ENCODE peak calls at places on chromosomes 11 and 22, in four cellular contexts. G, S, A and P are unnamed samples.

GRCh38 chr11:60992842-60993409 is 21.4 kb downstream of the CD6 start:
- DNase-seq in G (no peak), S (no peak), A (no peak), P (no peak)

GRCh38 chr22:36467946-36468345 is 13.5 kb downstream of the TXN2 start:
- DNase-seq in G (peak), S (peak), A (no peak), P (peak)

GRCh38 chr11:123473941-123474668 is 44.0 kb downstream of the GRAMD1B start:
- DNase-seq in G (no peak), S (no peak), A (no peak), P (peak)

GRCh38 chr11:19345848-19346681 is 105.3 kb upstream of the E2F8 start:
- DNase-seq in G (peak), S (no peak), A (peak), P (no peak)

GRCh38 chr11:116112031-116112935 is 608.1 kb upstream of the CADM1 start:
- DNase-seq in G (no peak), S (no peak), A (no peak), P (no peak)

GRCh38 chr11:266676-267439 is 11.3 kb upstream of the NLRP6 start:
- DNase-seq in G (no peak), S (peak), A (peak), P (peak)

GRCh38 chr22:24580276-24580675 is 12.6 kb downstream of the LRRC75B start:
- DNase-seq in G (no peak), S (no peak), A (no peak), P (peak)

GRCh38 chr11:6480299-6480914 is 724 bp downstream of the ARFIP2 start:
- DNase-seq in G (no peak), S (no peak), A (no peak), P (peak)

GRCh38 chr11:76863196-76863777 is 2.6 kb downstream of the ACER3 start:
- DNase-seq in G (no peak), S (no peak), A (no peak), P (no peak)

GRCh38 chr11:7600205-7600775 is 73.0 kb downstream of the CYB5R2 start:
- DNase-seq in G (peak), S (peak), A (no peak), P (peak)

GRCh38 chr22:36587289-36588154 is 58.6 kb upstream of the EIF3D start:
- DNase-seq in G (no peak), S (no peak), A (no peak), P (peak)

GRCh38 chr11:26042113-26042512 is 289.8 kb upstream of the ANO3 start:
- DNase-seq in G (no peak), S (no peak), A (no peak), P (no peak)

GRCh38 chr22:17366830-17367229 is 2.4 kb upstream of the CECR2 start:
- DNase-seq in G (peak), S (no peak), A (peak), P (no peak)

GRCh38 chr11:70894566-70894965 is 357.8 kb downstream of the SHANK2 start:
- DNase-seq in G (no peak), S (no peak), A (no peak), P (no peak)

GRCh38 chr11:35344990-35345655 is 74.2 kb downstream of the SLC1A2 start:
- DNase-seq in G (no peak), S (no peak), A (no peak), P (no peak)

GRCh38 chr11:94731921-94732601 is 36.1 kb upstream of the AMOTL1 start:
- DNase-seq in G (peak), S (no peak), A (no peak), P (peak)

GRCh38 chr22:20964090-20964798 is 2.8 kb upstream of the AIFM3 start:
- DNase-seq in G (peak), S (no peak), A (no peak), P (no peak)

GRCh38 chr11:1953489-1954284 is 6.6 kb downstream of the MRPL23 start:
- DNase-seq in G (peak), S (peak), A (no peak), P (no peak)

GRCh38 chr11:115808351-115808940 is 304.2 kb upstream of the CADM1 start:
- DNase-seq in G (no peak), S (no peak), A (no peak), P (no peak)

GRCh38 chr22:50599816-50600454 is 658 bp upstream of the MAPK8IP2 start:
- DNase-seq in G (no peak), S (no peak), A (peak), P (peak)

GRCh38 chr11:117152066-117152465 is 8.0 kb downstream of the PAFAH1B2 start:
- DNase-seq in G (no peak), S (no peak), A (no peak), P (no peak)

GRCh38 chr11:62572431-62572830 is 1.3 kb downstream of the EEF1G start:
- DNase-seq in G (peak), S (no peak), A (no peak), P (no peak)

GRCh38 chr11:11659567-11660341 is 37.9 kb upstream of the GALNT18 start:
- DNase-seq in G (no peak), S (no peak), A (peak), P (peak)

GRCh38 chr11:84498016-84498415 is 1129.1 kb downstream of the DLG2 start:
- DNase-seq in G (no peak), S (no peak), A (no peak), P (no peak)

GRCh38 chr22:44389926-44390925 is 77.5 kb upstream of the SHISAL1 start:
- DNase-seq in G (peak), S (peak), A (no peak), P (no peak)

GRCh38 chr11:28228196-28228595 is 120.0 kb downstream of the METTL15 start:
- DNase-seq in G (no peak), S (no peak), A (no peak), P (peak)

GRCh38 chr11:132779487-132779886 is 752.8 kb downstream of the OPCML start:
- DNase-seq in G (no peak), S (no peak), A (peak), P (no peak)

GRCh38 chr11:73996161-73996747 is 12.6 kb downstream of the UCP3 start:
- DNase-seq in G (peak), S (no peak), A (no peak), P (no peak)

DNA sequence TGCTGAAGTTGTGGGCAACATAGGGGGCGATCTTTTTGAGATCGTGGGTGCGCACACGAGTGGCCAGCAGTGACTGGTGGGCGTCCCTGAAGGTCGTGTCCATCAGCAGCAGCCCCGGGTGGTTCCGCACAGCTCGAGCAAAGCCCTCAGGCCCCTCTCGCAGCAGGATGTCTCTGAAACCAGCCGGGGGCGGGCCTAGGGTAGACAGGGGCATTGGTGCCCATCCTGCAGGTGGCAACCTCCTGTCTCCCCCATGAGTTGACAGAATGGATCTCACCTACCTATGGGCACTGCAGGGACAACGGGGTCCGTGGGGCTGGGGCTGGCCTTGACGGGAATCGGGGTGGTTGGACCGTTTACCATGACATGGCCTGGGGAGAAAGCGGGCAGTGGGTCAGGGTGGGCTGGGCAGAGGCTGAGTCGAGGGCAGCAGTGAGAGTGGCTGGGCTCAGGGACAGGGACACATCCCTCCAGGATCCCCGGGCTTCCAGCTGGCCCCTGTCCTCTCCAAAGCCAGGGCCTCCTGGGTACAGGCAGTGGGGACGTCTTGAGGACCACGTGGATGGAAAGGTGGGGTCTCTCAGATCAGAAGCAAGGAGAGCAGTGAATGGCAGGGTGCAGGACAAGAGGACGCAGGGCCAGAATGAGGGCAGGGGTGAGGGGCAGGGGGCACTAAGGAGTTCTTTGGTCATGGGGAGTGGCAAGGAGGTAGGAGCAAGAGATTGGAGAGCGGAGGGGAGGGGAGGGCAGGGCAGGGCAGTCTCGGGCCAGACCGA is 4.2 kb upstream of the LRFN4 start:
- DNase-seq in G (peak), S (peak), A (no peak), P (no peak)
- TF ChIP-seq CTCF in G (no peak), S (no peak), A (peak), P (no peak)

GRCh38 chr22:37752189-37753061 is 55.3 kb upstream of the GCAT start:
- DNase-seq in G (peak), S (peak), A (no peak), P (peak)
- TF ChIP-seq CTCF in G (peak), S (peak), A (no peak), P (no peak)

GRCh38 chr11:75423721-75424120 is 9.3 kb downstream of the KLHL35 start:
- DNase-seq in G (peak), S (no peak), A (no peak), P (no peak)

GRCh38 chr11:75426720-75427086 is 6.3 kb downstream of the KLHL35 start:
- DNase-seq in G (no peak), S (no peak), A (no peak), P (no peak)

GRCh38 chr11:75427181-75427580 is 5.8 kb downstream of the KLHL35 start:
- DNase-seq in G (no peak), S (no peak), A (no peak), P (no peak)

GRCh38 chr11:75424396-75424795 is 8.6 kb downstream of the KLHL35 start:
- DNase-seq in G (no peak), S (no peak), A (no peak), P (no peak)

DNA sequence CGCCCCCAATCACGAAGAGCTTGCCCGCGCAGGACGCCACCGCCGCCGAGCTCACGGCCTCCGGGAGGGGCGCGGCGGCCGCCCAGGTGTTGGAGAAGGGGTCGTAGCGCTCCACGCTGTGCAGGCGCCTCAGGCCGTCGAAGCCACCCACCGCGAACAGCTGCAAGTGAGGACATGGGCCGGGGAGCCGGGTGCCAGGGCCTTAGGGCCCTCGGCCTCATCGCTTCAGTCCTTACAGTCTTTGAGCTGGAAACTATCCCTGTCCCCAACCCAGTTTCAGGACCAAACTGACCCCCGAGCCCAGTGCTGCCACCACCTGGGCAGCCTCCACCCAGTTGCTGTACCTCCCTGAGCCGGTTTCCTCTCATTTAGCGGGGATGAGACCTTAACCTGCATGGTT is 7.6 kb downstream of the KLHL35 start:
- DNase-seq in G (peak), S (no peak), A (peak), P (no peak)
- TF ChIP-seq CTCF in G (peak), S (no peak), A (peak), P (no peak)

DNA sequence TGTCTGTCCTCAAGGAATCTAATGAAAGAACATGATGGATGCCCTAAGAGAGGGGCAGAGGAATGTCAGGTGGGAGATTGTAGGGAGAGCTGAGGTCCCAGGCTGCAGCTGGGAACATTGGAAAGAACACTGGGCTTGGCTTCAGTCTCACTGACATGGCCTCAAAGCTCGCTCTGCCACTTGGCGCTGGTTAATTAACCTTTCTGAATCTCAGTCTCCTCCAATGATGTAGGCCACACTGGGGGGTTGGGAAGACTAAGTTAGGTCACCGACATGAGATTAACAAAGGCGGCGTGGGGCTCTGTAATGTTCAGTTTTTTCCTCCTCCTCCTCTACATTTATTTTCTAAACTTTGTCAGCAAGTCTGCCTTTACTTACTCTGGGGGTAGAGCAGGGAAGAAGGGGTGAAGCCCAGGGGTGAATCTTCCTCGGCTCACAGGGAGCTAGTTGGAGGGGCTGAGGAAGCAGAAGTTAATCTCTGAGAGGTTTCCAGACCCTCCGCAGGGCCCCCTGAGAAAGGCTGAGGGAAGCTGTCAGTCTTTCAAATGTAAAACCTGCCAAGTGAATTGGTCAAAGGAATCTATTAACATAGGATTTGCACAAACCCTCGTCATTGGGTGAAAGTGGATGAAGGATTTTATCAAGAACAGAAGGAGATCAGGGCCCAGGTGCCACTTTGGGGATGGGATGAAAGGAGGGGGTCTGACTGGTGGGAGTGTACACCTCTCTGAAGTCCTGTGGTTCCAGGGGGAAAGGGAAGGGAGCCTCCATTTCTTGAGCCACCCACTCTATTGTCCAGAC is 32.1 kb upstream of the TENM4 start:
- DNase-seq in G (no peak), S (no peak), A (peak), P (no peak)
- TF ChIP-seq CTCF in G (no peak), S (no peak), A (no peak), P (no peak)

GRCh38 chr22:22935546-22936157 is 48.0 kb downstream of the IGLL5 start:
- DNase-seq in G (peak), S (no peak), A (peak), P (no peak)
- TF ChIP-seq CTCF in G (no peak), S (no peak), A (peak), P (no peak)

DNA sequence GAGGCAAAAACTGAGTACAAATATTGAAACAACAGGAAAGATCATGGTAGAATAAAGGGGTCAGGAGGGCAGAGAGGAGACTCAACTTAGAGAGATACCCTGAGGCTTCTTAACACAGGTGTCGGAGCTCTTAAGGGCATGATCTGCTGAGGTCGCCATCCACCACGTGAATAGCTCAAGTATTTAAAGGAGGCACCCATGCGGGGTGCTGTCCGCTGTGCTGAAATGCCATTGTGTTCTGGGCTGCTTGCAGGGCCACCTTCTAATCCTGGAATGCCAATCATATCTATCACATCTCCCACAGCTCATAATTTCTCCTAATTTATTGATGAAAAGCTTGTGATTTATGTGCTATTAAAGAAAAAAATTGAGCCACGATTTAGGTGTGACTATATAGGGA is 90.2 kb downstream of the SEZ6L start:
- DNase-seq in G (no peak), S (no peak), A (peak), P (peak)
- TF ChIP-seq CTCF in G (no peak), S (no peak), A (no peak), P (no peak)

DNA sequence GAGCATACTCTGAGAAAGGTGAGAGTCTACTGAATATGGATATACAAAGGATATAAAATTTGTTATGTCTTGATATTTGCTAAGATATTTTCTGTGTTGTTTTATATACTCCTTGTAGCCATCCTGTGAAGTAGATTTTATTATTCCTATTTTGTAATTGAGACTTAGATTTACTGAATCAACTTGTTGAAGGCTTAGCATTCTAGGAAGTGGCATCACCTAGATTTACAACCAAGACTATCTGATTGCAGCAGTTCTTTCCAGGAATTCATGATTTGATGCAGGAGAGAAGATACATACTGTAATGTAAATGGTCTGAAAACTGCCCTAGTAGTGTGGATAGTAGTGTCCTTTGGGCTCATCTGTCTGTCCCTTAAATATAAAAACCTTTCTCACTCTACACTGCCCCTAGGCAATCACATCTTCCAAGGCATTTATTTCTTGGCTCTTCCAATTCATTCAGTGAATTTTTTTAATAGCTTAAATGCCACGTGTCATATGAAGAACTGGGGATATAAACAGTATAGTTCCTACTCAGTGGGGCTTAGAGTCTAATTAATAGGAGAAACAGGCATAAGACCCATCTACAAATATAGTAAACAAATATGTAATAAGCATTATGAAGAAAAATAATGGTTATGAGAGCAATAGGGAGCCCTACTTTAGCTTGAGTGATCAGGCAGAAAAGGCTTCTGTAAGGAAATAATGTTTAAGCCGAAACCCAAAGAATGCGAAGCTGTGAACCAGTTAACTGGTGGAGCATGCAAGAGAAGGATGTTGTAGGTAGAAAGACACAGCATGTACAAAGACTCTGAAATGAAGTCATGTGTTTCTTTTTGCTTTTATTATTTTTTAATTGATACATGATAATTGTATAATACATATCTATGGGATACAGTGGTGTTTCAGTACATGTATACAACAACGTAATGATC is 13.6 kb downstream of the IPO7 start:
- DNase-seq in G (no peak), S (no peak), A (no peak), P (no peak)
- TF ChIP-seq CTCF in G (no peak), S (no peak), A (no peak), P (no peak)

GRCh38 chr11:44179173-44179572 is 83.7 kb downstream of the EXT2 start:
- DNase-seq in G (no peak), S (no peak), A (no peak), P (no peak)
- TF ChIP-seq CTCF in G (no peak), S (no peak), A (no peak), P (no peak)

GRCh38 chr22:31870890-31871289 is 73.4 kb upstream of the YWHAH start:
- DNase-seq in G (no peak), S (no peak), A (no peak), P (peak)
- TF ChIP-seq CTCF in G (no peak), S (no peak), A (no peak), P (peak)